ENCODE peak calls at places on chromosomes 3 and 15, in five cellular contexts. W, Q, N, V and F are unnamed samples.

GRCh38 chr3:119494597-119494996 is 3.8 kb upstream of the TIMMDC1 start:
- DNase-seq in W (no peak), Q (no peak), N (no peak), V (no peak), F (no peak)

GRCh38 chr3:31948255-31948654 is 32.8 kb downstream of the OSBPL10 start:
- DNase-seq in W (no peak), Q (no peak), N (no peak), V (no peak), F (no peak)

GRCh38 chr3:17972889-17973558 is 230.6 kb upstream of the TBC1D5 start:
- DNase-seq in W (no peak), Q (no peak), N (no peak), V (no peak), F (no peak)

GRCh38 chr3:23874359-23875120 is 42.2 kb downstream of the NKIRAS1 start:
- DNase-seq in W (peak; percentile 77), Q (no peak), N (peak; percentile 91), V (no peak), F (peak; percentile 96)

GRCh38 chr3:138367912-138368311 is 19.5 kb downstream of the MRAS start:
- DNase-seq in W (no peak), Q (no peak), N (peak; percentile 45), V (no peak), F (peak; percentile 81)

GRCh38 chr15:50312636-50313035 is 42.4 kb downstream of the GABPB1 start:
- DNase-seq in W (no peak), Q (no peak), N (no peak), V (no peak), F (no peak)

GRCh38 chr15:61169904-61170695 is 59.0 kb downstream of the RORA start:
- DNase-seq in W (no peak), Q (no peak), N (no peak), V (no peak), F (peak; percentile 3)

GRCh38 chr3:106272302-106272701 is 403.5 kb upstream of the CBLB start:
- DNase-seq in W (no peak), Q (no peak), N (no peak), V (no peak), F (no peak)

GRCh38 chr3:147119346-147119745 is 287.0 kb downstream of the ZIC4 start:
- DNase-seq in W (no peak), Q (no peak), N (no peak), V (no peak), F (no peak)

GRCh38 chr3:120661106-120661962 is 20.7 kb downstream of the HGD start:
- DNase-seq in W (no peak), Q (peak; percentile 6), N (no peak), V (no peak), F (no peak)

GRCh38 chr15:48285329-48286214 is 45.7 kb upstream of the DUT start:
- DNase-seq in W (peak; percentile 63), Q (peak; percentile 61), N (peak; percentile 80), V (peak; percentile 63), F (no peak)

GRCh38 chr15:57961919-57962318 is 103.6 kb downstream of the ALDH1A2 start:
- DNase-seq in W (no peak), Q (no peak), N (no peak), V (no peak), F (no peak)

GRCh38 chr15:41493902-41494189 is 172 bp downstream of the ITPKA start:
- DNase-seq in W (no peak), Q (no peak), N (no peak), V (no peak), F (no peak)

GRCh38 chr3:186097663-186098451 is 11.0 kb downstream of the ETV5 start:
- DNase-seq in W (peak; percentile 85), Q (peak; percentile 84), N (peak; percentile 91), V (peak; percentile 89), F (peak; percentile 69)

GRCh38 chr3:45486136-45486535 is 97.8 kb downstream of the LARS2 start:
- DNase-seq in W (peak; percentile 24), Q (no peak), N (peak; percentile 59), V (no peak), F (no peak)

GRCh38 chr3:99410789-99411311 is 227.5 kb upstream of the COL8A1 start:
- DNase-seq in W (peak; percentile 32), Q (no peak), N (peak; percentile 90), V (no peak), F (peak; percentile 52)

GRCh38 chr3:36483709-36484108 is 103.4 kb downstream of the STAC start:
- DNase-seq in W (no peak), Q (no peak), N (no peak), V (no peak), F (no peak)

GRCh38 chr3:152156880-152157279 is 111.8 kb upstream of the MBNL1 start:
- DNase-seq in W (no peak), Q (no peak), N (no peak), V (no peak), F (no peak)

GRCh38 chr3:195071916-195072820 is 198.8 kb downstream of the XXYLT1 start:
- DNase-seq in W (no peak), Q (no peak), N (no peak), V (no peak), F (peak; percentile 73)

GRCh38 chr3:168096210-168096795 is 579 bp upstream of the GOLIM4 start:
- DNase-seq in W (peak; percentile 93), Q (peak; percentile 76), N (peak; percentile 95), V (peak; percentile 52), F (peak; percentile 93)

GRCh38 chr15:66734961-66735908 is 33.2 kb downstream of the SMAD6 start:
- DNase-seq in W (no peak), Q (no peak), N (peak; percentile 18), V (no peak), F (no peak)

GRCh38 chr15:65323071-65323511 is 18.6 kb downstream of the RNU5B-1 start:
- DNase-seq in W (no peak), Q (peak; percentile 94), N (peak; percentile 47), V (no peak), F (peak; percentile 85)

GRCh38 chr3:192207661-192208060 is 519.7 kb downstream of the FGF12 start:
- DNase-seq in W (no peak), Q (no peak), N (peak; percentile 41), V (no peak), F (no peak)

GRCh38 chr3:132641837-132642538 is 17.6 kb downstream of the ACAD11 start:
- DNase-seq in W (no peak), Q (peak; percentile 70), N (peak; percentile 43), V (no peak), F (peak; percentile 81)
- TF ChIP-seq CTCF in W (peak; percentile 72), Q (peak; percentile 81), N (peak; percentile 35), V (peak; percentile 84), F (peak; percentile 72)

DNA sequence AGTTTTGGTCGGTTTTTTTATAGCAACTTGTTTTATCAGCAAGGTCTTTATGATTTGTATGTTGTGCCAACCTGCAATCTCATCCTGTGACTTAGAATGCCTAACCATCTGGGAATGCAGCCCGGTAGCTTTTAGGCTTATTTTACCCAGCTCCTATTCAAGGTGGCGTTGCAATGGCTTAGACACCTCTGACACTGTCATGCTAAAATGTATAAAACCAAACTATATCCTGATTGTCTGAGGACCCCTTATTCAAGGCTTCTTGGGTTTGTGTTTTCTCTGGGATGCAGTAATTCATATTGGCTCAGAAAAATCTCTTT is 209.0 kb upstream of the ALCAM start:
- DNase-seq in W (peak; percentile 1), Q (no peak), N (no peak), V (no peak), F (no peak)
- H2AFZ ChIP-seq in W (no peak overlapping the region), Q (no peak overlapping the region), N (no peak overlapping the region), V (no peak overlapping the region), F (no peak overlapping the region)

DNA sequence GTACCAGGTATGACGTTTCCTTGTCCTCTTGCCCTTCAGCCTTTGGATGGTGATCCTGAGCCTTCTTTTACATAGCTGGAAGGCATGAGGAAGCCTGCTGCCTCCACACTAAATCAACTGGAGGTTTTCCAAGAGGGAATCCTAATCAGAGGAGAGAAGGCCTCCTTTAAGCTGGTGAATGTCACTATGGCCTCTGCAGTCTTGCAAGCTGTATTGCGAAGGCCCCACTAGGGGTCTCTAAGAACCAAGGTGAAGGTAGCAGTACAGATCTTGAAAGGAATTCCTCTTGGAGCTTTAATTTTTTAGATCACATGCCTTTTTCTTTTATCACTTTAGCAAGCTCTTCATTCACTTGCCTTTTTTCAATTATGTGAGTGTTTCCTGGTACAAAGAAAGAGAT is 119.2 kb downstream of the GHSR start:
- DNase-seq in W (no peak), Q (no peak), N (no peak), V (peak; percentile 45), F (peak; percentile 57)
- TF ChIP-seq CTCF in W (no peak), Q (no peak), N (no peak), V (peak; percentile 58), F (no peak)

DNA sequence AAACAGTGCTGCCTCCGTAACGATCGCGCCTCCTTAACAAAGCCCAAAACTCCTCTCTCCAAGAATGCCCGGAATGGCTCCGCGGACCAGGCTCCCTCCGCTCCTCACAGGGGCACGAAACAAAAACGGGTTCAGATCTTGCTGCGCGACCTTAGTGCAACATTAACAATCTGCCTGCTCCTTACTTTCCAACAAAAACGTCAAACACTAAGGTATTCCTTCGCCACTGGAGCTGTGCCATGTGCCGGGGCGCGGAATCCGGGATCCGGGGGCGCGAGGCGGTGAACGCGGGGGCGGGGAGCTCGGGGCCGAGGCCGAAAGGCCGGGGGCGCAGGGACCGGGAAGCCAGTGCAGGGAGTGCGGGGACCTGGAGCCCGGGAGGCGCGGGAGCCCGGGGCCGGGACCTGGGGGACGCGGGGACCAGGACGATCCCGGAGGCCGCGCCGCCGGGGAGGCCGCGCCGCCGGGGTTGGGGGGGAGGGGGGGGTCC is 424 bp downstream of the CYFIP1 start:
- DNase-seq in W (peak; percentile 39), Q (peak; percentile 81), N (peak; percentile 36), V (no peak), F (peak; percentile 94)
- H2AFZ ChIP-seq in W (peak overlapping the region; percentile 82), Q (peak overlapping the region; percentile 44), N (peak overlapping the region; percentile 66), V (peak overlapping the region; percentile 2), F (peak overlapping the region; percentile 68)

DNA sequence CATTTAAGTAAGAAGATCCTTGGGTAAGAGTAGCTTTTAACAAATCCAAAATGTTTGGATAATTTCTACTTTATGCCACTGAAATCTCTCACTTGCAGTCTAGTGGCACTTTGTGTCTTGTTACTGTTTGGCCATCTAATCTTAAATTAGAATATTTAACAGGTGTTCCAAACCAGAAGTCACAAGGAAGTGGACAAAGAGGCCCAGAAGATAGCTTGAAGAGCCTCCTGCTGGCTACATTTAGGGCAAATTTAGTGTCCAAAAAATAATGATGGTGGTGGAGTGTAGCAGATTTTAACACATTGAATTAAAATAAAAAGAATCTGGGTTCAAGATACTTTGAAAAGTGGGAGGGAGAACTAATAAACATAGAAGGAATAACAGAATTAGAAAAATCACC is 172.2 kb downstream of the GHSR start:
- DNase-seq in W (no peak), Q (no peak), N (no peak), V (no peak), F (no peak)
- TF ChIP-seq CTCF in W (no peak), Q (no peak), N (no peak), V (peak; percentile 15), F (no peak)